ENCODE peak calls at places on chromosomes 7 and 10, in six cellular contexts. A is glutamatergic neuron; U is activated CD4-positive, CD25-positive, alpha-beta regulatory T cell treated with anti-CD3 and anti-CD28 coated beads, Interleukin-2, amount 50 U/mL, for 72 hours; J is left lung; P is lower lobe of right lung; R is stimulated activated CD4-positive, alpha-beta T cell treated with anti-CD3 and anti-CD28 coated beads, TNF-alpha, amount 100 ng/mL, for 48 hours. Y is an unnamed sample.

GRCh38 chr7:157784114-157784835 is 447.5 kb downstream of the DNAJB6 start:
- DNase-seq in P (no peak), U (no peak), J (peak; percentile 65), A (no peak), R (no peak), Y (no peak)

GRCh38 chr10:2835950-2836349 is 231.4 kb upstream of the PFKP start:
- DNase-seq in U (no peak), P (no peak), J (no peak), R (no peak), A (no peak), Y (no peak)

GRCh38 chr7:135834262-135834661 is 85.6 kb upstream of the FAM180A start:
- DNase-seq in U (no peak), P (no peak), R (no peak), J (no peak), A (no peak), Y (no peak)

GRCh38 chr7:30921540-30921930 is 9.9 kb downstream of the AQP1 start:
- DNase-seq in R (no peak), P (no peak), A (peak; percentile 4), U (no peak), J (peak; percentile 41), Y (peak; percentile 37)

GRCh38 chr10:35888400-35888799 is 246.3 kb upstream of the FZD8 start:
- DNase-seq in P (no peak), A (no peak), U (no peak), R (no peak), J (no peak), Y (no peak)

GRCh38 chr10:32112055-32112454 is 55.8 kb upstream of the KIF5B start:
- DNase-seq in R (no peak), A (no peak), J (no peak), U (no peak), P (no peak), Y (no peak)

GRCh38 chr7:116950889-116951351 is 2.4 kb upstream of the ST7 start:
- DNase-seq in J (no peak), A (no peak), P (no peak), U (no peak), R (no peak), Y (no peak)

GRCh38 chr10:86413046-86413728 is 46.6 kb upstream of the GRID1 start:
- DNase-seq in P (no peak), J (no peak), U (no peak), A (no peak), R (no peak), Y (no peak)

GRCh38 chr7:115116773-115117715 is 195.2 kb downstream of the MDFIC start:
- DNase-seq in A (no peak), J (no peak), R (no peak), U (no peak), P (no peak), Y (no peak)

GRCh38 chr10:9786576-9786975 is 1231.1 kb upstream of the CELF2 start:
- DNase-seq in U (no peak), A (no peak), P (no peak), J (no peak), R (no peak), Y (no peak)

GRCh38 chr10:124522903-124523260 is 61.3 kb downstream of the LHPP start:
- DNase-seq in P (peak; percentile 50), A (no peak), U (no peak), R (no peak), J (peak; percentile 73), Y (no peak)

GRCh38 chr10:59337254-59337653 is 25.1 kb downstream of the FAM13C start:
- DNase-seq in J (no peak), A (no peak), U (no peak), P (no peak), R (no peak), Y (no peak)

GRCh38 chr7:150429699-150430098 is 20.7 kb upstream of the GIMAP8 start:
- DNase-seq in A (no peak), U (no peak), R (no peak), P (no peak), J (no peak), Y (peak; percentile 18)

GRCh38 chr10:44186150-44186549 is 198.7 kb downstream of the CXCL12 start:
- DNase-seq in P (no peak), J (no peak), R (no peak), A (no peak), U (no peak), Y (no peak)

GRCh38 chr10:11560076-11560709 is 51.3 kb downstream of the USP6NL start:
- DNase-seq in J (no peak), P (no peak), A (no peak), R (no peak), U (no peak), Y (no peak)

GRCh38 chr10:46560952-46561351 is 4.5 kb upstream of the GPRIN2 start:
- DNase-seq in J (no peak), U (no peak), P (no peak), A (no peak), R (no peak), Y (no peak)

GRCh38 chr7:140617081-140617480 is 23.5 kb downstream of the DENND2A start:
- DNase-seq in J (no peak), P (no peak), U (no peak), R (no peak), A (no peak), Y (no peak)

GRCh38 chr7:66213637-66214036 is 8.5 kb downstream of the TPST1 start:
- DNase-seq in A (no peak), R (no peak), U (no peak), J (no peak), P (no peak), Y (no peak)

GRCh38 chr10:97407952-97408248 is 6.8 kb upstream of the RRP12 start:
- DNase-seq in U (no peak), R (no peak), J (no peak), P (no peak), A (no peak), Y (no peak)

GRCh38 chr7:19110026-19110777 is 7.2 kb downstream of the TWIST1 start:
- DNase-seq in P (no peak), A (no peak), R (no peak), J (no peak), U (no peak), Y (no peak)

GRCh38 chr7:74453321-74454011 is at the start of gene GTF2IRD1:
- DNase-seq in P (peak; percentile 77), U (peak; percentile 39), R (peak; percentile 26), J (peak; percentile 84), A (peak; percentile 77), Y (peak; percentile 90)

GRCh38 chr7:7946486-7946885 is 22.1 kb upstream of the GLCCI1 start:
- DNase-seq in P (no peak), J (no peak), U (no peak), A (no peak), R (no peak), Y (no peak)

GRCh38 chr10:86968271-86968993 is at the start of gene ADIRF:
- DNase-seq in J (peak; percentile 88), U (no peak), R (no peak), P (peak; percentile 81), A (peak; percentile 19), Y (peak; percentile 46)

GRCh38 chr10:82925547-82925946 is 1050.6 kb downstream of the NRG3 start:
- DNase-seq in P (no peak), J (no peak), R (no peak), A (no peak), U (no peak), Y (no peak)

GRCh38 chr10:129760416-129760815 is 203.7 kb downstream of the EBF3 start:
- DNase-seq in J (peak; percentile 41), P (peak; percentile 27), U (no peak), A (no peak), R (no peak), Y (no peak)

GRCh38 chr7:155874411-155874810 is 62.1 kb upstream of the SHH start:
- DNase-seq in P (no peak), U (no peak), R (no peak), J (no peak), A (no peak), Y (peak; percentile 14)

GRCh38 chr7:5406957-5407930 is 16.4 kb downstream of the TNRC18 start:
- DNase-seq in J (peak; percentile 63), A (no peak), U (no peak), P (no peak), R (no peak), Y (no peak)

GRCh38 chr10:32961892-32962369 is 3.9 kb upstream of the ITGB1 start:
- DNase-seq in U (no peak), R (no peak), P (no peak), J (no peak), A (no peak), Y (no peak)

GRCh38 chr7:51126324-51126723 is 190.3 kb downstream of the COBL start:
- DNase-seq in J (no peak), P (no peak), R (no peak), U (no peak), A (no peak), Y (no peak)

GRCh38 chr7:28823582-28823981 is 134.5 kb downstream of the TRIL start:
- DNase-seq in P (no peak), R (no peak), A (no peak), J (no peak), U (no peak), Y (no peak)

GRCh38 chr7:68176974-68177373 is 1180.3 kb downstream of the TYW1 start:
- DNase-seq in J (no peak), A (peak; percentile 73), R (no peak), U (no peak), P (no peak), Y (peak; percentile 73)

GRCh38 chr10:23294638-23295247 is 49.9 kb downstream of the C10orf67 start:
- DNase-seq in U (no peak), J (no peak), A (no peak), R (no peak), P (no peak), Y (no peak)

GRCh38 chr7:10708447-10708846 is 265.2 kb upstream of the PHF14 start:
- DNase-seq in J (no peak), U (no peak), A (peak; percentile 37), P (no peak), R (no peak), Y (no peak)

GRCh38 chr7:5442757-5443305 is 19.2 kb upstream of the TNRC18 start:
- DNase-seq in U (no peak), P (no peak), R (no peak), A (no peak), J (no peak), Y (no peak)

GRCh38 chr10:32341596-32341995 is 5.4 kb downstream of the EPC1 start:
- DNase-seq in J (no peak), A (no peak), P (no peak), U (no peak), R (no peak), Y (no peak)

GRCh38 chr10:120632936-120633335 is 175.9 kb downstream of the PLPP4 start:
- DNase-seq in U (no peak), J (no peak), A (no peak), R (no peak), P (no peak), Y (no peak)

GRCh38 chr10:99667108-99667751 is 7.9 kb downstream of the ENTPD7 start:
- DNase-seq in U (no peak), J (no peak), A (no peak), P (no peak), R (no peak), Y (no peak)

Y was measured in ecto neural progenitor cell.